ENCODE peak calls at places on chromosomes 16 and 17, in six cellular contexts. One of them, this sample, is unnamed.
A peak's percentile ranks its signal among the peaks of the same experiment; 100 is the strongest.

GRCh38 chr17:41556931-41557330 is 14.9 kb downstream of the KRT9 start:
- DNase-seq in central memory CD8-positive, alpha-beta T cell: no peak
- DNase-seq in GM10248: no peak
- DNase-seq in stimulated activated CD4-positive, alpha-beta T cell treated with anti-CD3 and anti-CD28 coated beads, TNF-alpha, amount 100 ng/mL, for 1 hour: no peak
- DNase-seq in GM03348: no peak
- DNase-seq in NCI-H1930: no peak
- DNase-seq in this sample: no peak

GRCh38 chr16:73065617-73066313 is 17.8 kb upstream of the ZFHX3 start:
- DNase-seq in central memory CD8-positive, alpha-beta T cell: no peak
- DNase-seq in GM10248: no peak
- DNase-seq in stimulated activated CD4-positive, alpha-beta T cell treated with anti-CD3 and anti-CD28 coated beads, TNF-alpha, amount 100 ng/mL, for 1 hour: no peak
- DNase-seq in GM03348: no peak
- DNase-seq in NCI-H1930: no peak
- DNase-seq in this sample: no peak

GRCh38 chr17:65485388-65486299 is 75.8 kb downstream of the AXIN2 start:
- DNase-seq in central memory CD8-positive, alpha-beta T cell: no peak
- DNase-seq in GM10248: no peak
- DNase-seq in stimulated activated CD4-positive, alpha-beta T cell treated with anti-CD3 and anti-CD28 coated beads, TNF-alpha, amount 100 ng/mL, for 1 hour: no peak
- DNase-seq in GM03348: peak; percentile 35
- DNase-seq in NCI-H1930: no peak
- DNase-seq in this sample: peak; percentile 7

GRCh38 chr17:38583176-38583575 is 22.6 kb downstream of the SRCIN1 start:
- DNase-seq in central memory CD8-positive, alpha-beta T cell: no peak
- DNase-seq in GM10248: no peak
- DNase-seq in stimulated activated CD4-positive, alpha-beta T cell treated with anti-CD3 and anti-CD28 coated beads, TNF-alpha, amount 100 ng/mL, for 1 hour: no peak
- DNase-seq in GM03348: no peak
- DNase-seq in NCI-H1930: no peak
- DNase-seq in this sample: no peak

GRCh38 chr16:48001306-48001885 is 154.4 kb downstream of the ABCC12 start:
- DNase-seq in central memory CD8-positive, alpha-beta T cell: no peak
- DNase-seq in GM10248: no peak
- DNase-seq in stimulated activated CD4-positive, alpha-beta T cell treated with anti-CD3 and anti-CD28 coated beads, TNF-alpha, amount 100 ng/mL, for 1 hour: no peak
- DNase-seq in GM03348: no peak
- DNase-seq in NCI-H1930: no peak
- DNase-seq in this sample: no peak

GRCh38 chr17:81601525-81602120 is 35.3 kb downstream of the NPLOC4 start:
- DNase-seq in central memory CD8-positive, alpha-beta T cell: no peak
- DNase-seq in GM10248: peak; percentile 77
- DNase-seq in stimulated activated CD4-positive, alpha-beta T cell treated with anti-CD3 and anti-CD28 coated beads, TNF-alpha, amount 100 ng/mL, for 1 hour: peak; percentile 7
- DNase-seq in GM03348: peak; percentile 84
- DNase-seq in NCI-H1930: peak; percentile 50
- DNase-seq in this sample: peak; percentile 62

GRCh38 chr17:76473541-76473985 is 6.2 kb downstream of the AANAT start:
- DNase-seq in central memory CD8-positive, alpha-beta T cell: no peak
- DNase-seq in GM10248: no peak
- DNase-seq in stimulated activated CD4-positive, alpha-beta T cell treated with anti-CD3 and anti-CD28 coated beads, TNF-alpha, amount 100 ng/mL, for 1 hour: no peak
- DNase-seq in GM03348: peak; percentile 42
- DNase-seq in NCI-H1930: no peak
- DNase-seq in this sample: no peak

GRCh38 chr17:29933379-29933778 is 3.4 kb upstream of the SSH2 start:
- DNase-seq in central memory CD8-positive, alpha-beta T cell: no peak
- DNase-seq in GM10248: no peak
- DNase-seq in stimulated activated CD4-positive, alpha-beta T cell treated with anti-CD3 and anti-CD28 coated beads, TNF-alpha, amount 100 ng/mL, for 1 hour: no peak
- DNase-seq in GM03348: peak; percentile 24
- DNase-seq in NCI-H1930: no peak
- DNase-seq in this sample: peak; percentile 77

GRCh38 chr17:66474258-66474657 is 171.8 kb downstream of the PRKCA start:
- DNase-seq in central memory CD8-positive, alpha-beta T cell: no peak
- DNase-seq in GM10248: no peak
- DNase-seq in stimulated activated CD4-positive, alpha-beta T cell treated with anti-CD3 and anti-CD28 coated beads, TNF-alpha, amount 100 ng/mL, for 1 hour: no peak
- DNase-seq in GM03348: no peak
- DNase-seq in NCI-H1930: no peak
- DNase-seq in this sample: no peak

GRCh38 chr17:28335959-28336871 is 654 bp downstream of the TNFAIP1 start:
- DNase-seq in central memory CD8-positive, alpha-beta T cell: no peak
- DNase-seq in GM10248: no peak
- DNase-seq in stimulated activated CD4-positive, alpha-beta T cell treated with anti-CD3 and anti-CD28 coated beads, TNF-alpha, amount 100 ng/mL, for 1 hour: no peak
- DNase-seq in GM03348: peak; percentile 72
- DNase-seq in NCI-H1930: no peak
- DNase-seq in this sample: peak; percentile 42

GRCh38 chr17:77254961-77255741 is 114.4 kb downstream of the SEC14L1 start:
- DNase-seq in central memory CD8-positive, alpha-beta T cell: no peak
- DNase-seq in GM10248: no peak
- DNase-seq in stimulated activated CD4-positive, alpha-beta T cell treated with anti-CD3 and anti-CD28 coated beads, TNF-alpha, amount 100 ng/mL, for 1 hour: no peak
- DNase-seq in GM03348: peak; percentile 91
- DNase-seq in NCI-H1930: no peak
- DNase-seq in this sample: peak; percentile 57

GRCh38 chr16:88706965-88707871 is 915 bp downstream of the CTU2 start:
- DNase-seq in central memory CD8-positive, alpha-beta T cell: no peak
- DNase-seq in GM10248: no peak
- DNase-seq in stimulated activated CD4-positive, alpha-beta T cell treated with anti-CD3 and anti-CD28 coated beads, TNF-alpha, amount 100 ng/mL, for 1 hour: no peak
- DNase-seq in GM03348: no peak
- DNase-seq in NCI-H1930: no peak
- DNase-seq in this sample: no peak

GRCh38 chr17:1267471-1267947 is 2.7 kb upstream of the BHLHA9 start:
- DNase-seq in central memory CD8-positive, alpha-beta T cell: no peak
- DNase-seq in GM10248: no peak
- DNase-seq in stimulated activated CD4-positive, alpha-beta T cell treated with anti-CD3 and anti-CD28 coated beads, TNF-alpha, amount 100 ng/mL, for 1 hour: no peak
- DNase-seq in GM03348: no peak
- DNase-seq in NCI-H1930: no peak
- DNase-seq in this sample: no peak

This sample was measured in pons.